ENCODE peak calls at places on chromosomes 2 and 18, in six cellular contexts. T is Right ventricle myocardium inferior; D is heart right ventricle; F is stimulated activated CD8-positive, alpha-beta memory T cell treated with anti-CD3 and anti-CD28 coated beads, Interleukin-15, amount 100 ng/mL, for 24 hours; H is head of caudate nucleus; P is neural progenitor cell. C is an unnamed sample.
A peak's percentile ranks its signal among the peaks of the same experiment; 100 is the strongest.

GRCh38 chr2:124308319-124309062 is 283.4 kb downstream of the CNTNAP5 start:
- DNase-seq in T (no peak), D (no peak), F (no peak), H (no peak), P (no peak), C (no peak)

GRCh38 chr18:80130555-80130954 is 21.5 kb downstream of the ADNP2 start:
- DNase-seq in T (no peak), D (no peak), F (no peak), H (no peak), P (no peak), C (no peak)

GRCh38 chr2:3041841-3042600 is 335.6 kb downstream of the EIPR1 start:
- DNase-seq in T (no peak), D (peak; percentile 79), F (no peak), H (no peak), P (no peak), C (no peak)

GRCh38 chr2:108382196-108382595 is 4.4 kb downstream of the SULT1C4 start:
- DNase-seq in T (no peak), D (no peak), F (no peak), H (no peak), P (no peak), C (no peak)

GRCh38 chr2:178962152-178962551 is 87.8 kb downstream of the CCDC141 start:
- DNase-seq in T (no peak), D (no peak), F (no peak), H (no peak), P (no peak), C (no peak)

GRCh38 chr2:17800219-17800618 is 16.0 kb upstream of the MSGN1 start:
- DNase-seq in T (no peak), D (no peak), F (no peak), H (no peak), P (no peak), C (peak; percentile 19)

GRCh38 chr2:67399831-67400489 is 2.8 kb downstream of the ETAA1 start:
- DNase-seq in T (no peak), D (no peak), F (no peak), H (no peak), P (no peak), C (no peak)

GRCh38 chr18:34821669-34822210 is 111.6 kb downstream of the DTNA start:
- DNase-seq in T (no peak), D (no peak), F (no peak), H (no peak), P (no peak), C (no peak)

GRCh38 chr2:33476100-33476792 is at the start of gene RASGRP3:
- DNase-seq in T (peak; percentile 90), D (peak; percentile 87), F (peak; percentile 21), H (peak; percentile 69), P (peak; percentile 50), C (peak; percentile 83)

GRCh38 chr18:11148655-11149440 is 521 bp downstream of the PIEZO2 start:
- DNase-seq in T (no peak), D (no peak), F (no peak), H (peak; percentile 16), P (peak; percentile 49), C (no peak)

GRCh38 chr2:191150451-191151314 is at the start of gene STAT4:
- DNase-seq in T (peak; percentile 77), D (peak; percentile 29), F (peak; percentile 43), H (no peak), P (peak; percentile 38), C (no peak)

GRCh38 chr18:25136416-25137132 is 215.4 kb downstream of the ZNF521 start:
- DNase-seq in T (no peak), D (peak; percentile 34), F (no peak), H (no peak), P (no peak), C (no peak)

GRCh38 chr18:54162431-54162830 is 62.0 kb downstream of the MBD2 start:
- DNase-seq in T (no peak), D (no peak), F (no peak), H (no peak), P (no peak), C (no peak)

GRCh38 chr2:128273469-128274081 is 45.1 kb downstream of the HS6ST1 start:
- DNase-seq in T (no peak), D (no peak), F (no peak), H (no peak), P (no peak), C (no peak)

GRCh38 chr2:136118819-136119716 is 1.1 kb upstream of the CXCR4 start:
- DNase-seq in T (peak; percentile 81), D (peak; percentile 59), F (peak; percentile 28), H (peak; percentile 43), P (peak; percentile 66), C (no peak)

GRCh38 chr2:234165421-234165820 is 114.9 kb downstream of the SPP2 start:
- DNase-seq in T (no peak), D (no peak), F (no peak), H (no peak), P (no peak), C (no peak)

GRCh38 chr2:235080108-235080507 is 128.3 kb downstream of the SH3BP4 start:
- DNase-seq in T (no peak), D (no peak), F (no peak), H (no peak), P (no peak), C (no peak)

GRCh38 chr2:64114063-64114911 is 29.9 kb downstream of the PELI1 start:
- DNase-seq in T (no peak), D (no peak), F (no peak), H (no peak), P (no peak), C (no peak)